ENCODE peak calls at places on chromosome 1, in six cellular contexts. B is psoas muscle, Q is fibroblast of lung, K is astrocyte, S is endothelial cell of umbilical vein, M is kidney. L is an unnamed sample.

GRCh38 chr1:208475951-208476824 is 232.0 kb upstream of the PLXNA2 start:
- DNase-seq in B (no peak), Q (peak), K (no peak), S (peak), M (no peak), L (peak)

GRCh38 chr1:113142791-113143190 is 69.8 kb downstream of the LRIG2 start:
- DNase-seq in B (no peak), Q (peak), K (peak), S (peak), M (no peak), L (peak)

GRCh38 chr1:231743966-231744365 is 117.4 kb downstream of the DISC1 start:
- DNase-seq in B (no peak), Q (no peak), K (no peak), S (no peak), M (no peak), L (no peak)

GRCh38 chr1:91537281-91538069 is 36.8 kb downstream of the CDC7 start:
- DNase-seq in B (no peak), Q (peak), K (peak), S (no peak), M (no peak), L (peak)

GRCh38 chr1:91889717-91890459 is 3.9 kb upstream of the TGFBR3 start:
- DNase-seq in B (no peak), Q (peak), K (peak), S (peak), M (no peak), L (peak)

GRCh38 chr1:36520771-36521420 is 38.2 kb upstream of the CSF3R start:
- DNase-seq in B (no peak), Q (no peak), K (no peak), S (no peak), M (no peak), L (no peak)

GRCh38 chr1:228938248-228938891 is 203.1 kb downstream of the RHOU start:
- DNase-seq in B (no peak), Q (no peak), K (no peak), S (peak), M (no peak), L (no peak)

GRCh38 chr1:181632492-181632891 is 149.2 kb downstream of the CACNA1E start:
- DNase-seq in B (no peak), Q (no peak), K (no peak), S (no peak), M (no peak), L (no peak)

GRCh38 chr1:53557369-53557768 is 98.2 kb downstream of the DMRTB1 start:
- DNase-seq in B (no peak), Q (no peak), K (no peak), S (no peak), M (peak), L (no peak)

GRCh38 chr1:99122039-99122438 is 117.4 kb upstream of the PLPPR5 start:
- DNase-seq in B (no peak), Q (no peak), K (no peak), S (no peak), M (no peak), L (no peak)

GRCh38 chr1:9251501-9251900 is 16.9 kb downstream of the H6PD start:
- DNase-seq in B (peak), Q (no peak), K (no peak), S (no peak), M (no peak), L (no peak)

GRCh38 chr1:75133754-75134655 is at the start of gene LHX8:
- DNase-seq in B (no peak), Q (peak), K (no peak), S (peak), M (no peak), L (peak)

GRCh38 chr1:9018372-9018771 is 7.9 kb downstream of the SLC2A7 start:
- DNase-seq in B (no peak), Q (peak), K (no peak), S (peak), M (no peak), L (peak)

GRCh38 chr1:153651771-153652170 is 6.7 kb upstream of the SNAPIN start:
- DNase-seq in B (no peak), Q (no peak), K (no peak), S (no peak), M (no peak), L (no peak)

GRCh38 chr1:2821970-2822620 is 20.6 kb upstream of the TTC34 start:
- DNase-seq in B (peak), Q (no peak), K (no peak), S (no peak), M (peak), L (peak)

GRCh38 chr1:245906207-245906606 is 600.9 kb downstream of the SMYD3 start:
- DNase-seq in B (no peak), Q (no peak), K (no peak), S (no peak), M (no peak), L (no peak)

GRCh38 chr1:161038523-161039153 is at the start of gene TSTD1:
- DNase-seq in B (peak), Q (no peak), K (no peak), S (no peak), M (peak), L (peak)

GRCh38 chr1:150887018-150887417 is at the start of gene CTXND2:
- DNase-seq in B (no peak), Q (peak), K (peak), S (no peak), M (no peak), L (peak)

GRCh38 chr1:204313675-204314074 is 46.1 kb downstream of the PLEKHA6 start:
- DNase-seq in B (no peak), Q (no peak), K (no peak), S (peak), M (no peak), L (no peak)

GRCh38 chr1:163459539-163459938 is 137.8 kb downstream of the NUF2 start:
- DNase-seq in B (no peak), Q (no peak), K (no peak), S (no peak), M (no peak), L (no peak)

GRCh38 chr1:156281281-156282142 is 1.1 kb downstream of the SMG5 start:
- DNase-seq in B (peak), Q (peak), K (peak), S (no peak), M (no peak), L (peak)

GRCh38 chr1:79859212-79859948 is 852.9 kb upstream of the ADGRL4 start:
- DNase-seq in B (no peak), Q (peak), K (peak), S (peak), M (no peak), L (peak)

GRCh38 chr1:163035791-163036249 is 33.3 kb upstream of the RGS4 start:
- DNase-seq in B (no peak), Q (peak), K (peak), S (peak), M (no peak), L (peak)

GRCh38 chr1:155003766-155004351 is 1.3 kb downstream of the ZBTB7B start:
- DNase-seq in B (peak), Q (peak), K (peak), S (peak), M (peak), L (peak)

GRCh38 chr1:31324992-31325391 is 28.2 kb downstream of the ZCCHC17 start:
- DNase-seq in B (no peak), Q (no peak), K (no peak), S (no peak), M (no peak), L (no peak)

GRCh38 chr1:33182896-33183295 is 1.1 kb upstream of the TRIM62 start:
- DNase-seq in B (no peak), Q (no peak), K (no peak), S (no peak), M (no peak), L (no peak)

GRCh38 chr1:34761776-34762307 is 2.3 kb downstream of the GJB4 start:
- DNase-seq in B (no peak), Q (no peak), K (no peak), S (no peak), M (peak), L (no peak)

GRCh38 chr1:221777434-221778072 is 35.7 kb upstream of the DUSP10 start:
- DNase-seq in B (no peak), Q (no peak), K (no peak), S (no peak), M (no peak), L (no peak)

GRCh38 chr1:206582537-206583460 is 29.5 kb downstream of the EIF2D start:
- DNase-seq in B (no peak), Q (no peak), K (no peak), S (no peak), M (no peak), L (no peak)

GRCh38 chr1:27960762-27961645 is 1.2 kb downstream of the XKR8 start:
- DNase-seq in B (no peak), Q (no peak), K (no peak), S (peak), M (no peak), L (peak)

GRCh38 chr1:10663668-10664035 is 132.8 kb downstream of the CASZ1 start:
- DNase-seq in B (peak), Q (peak), K (no peak), S (no peak), M (no peak), L (peak)

GRCh38 chr1:165253818-165254254 is 102.7 kb downstream of the LMX1A start:
- DNase-seq in B (no peak), Q (no peak), K (no peak), S (no peak), M (no peak), L (no peak)

GRCh38 chr1:156920233-156921052 is at the start of gene LRRC71:
- DNase-seq in B (peak), Q (peak), K (peak), S (peak), M (peak), L (peak)

GRCh38 chr1:195200772-195201171 is 1407.5 kb downstream of the KCNT2 start:
- DNase-seq in B (no peak), Q (no peak), K (no peak), S (no peak), M (no peak), L (no peak)

GRCh38 chr1:195193134-195193533 is 1415.1 kb downstream of the KCNT2 start:
- DNase-seq in B (no peak), Q (no peak), K (no peak), S (no peak), M (no peak), L (no peak)

GRCh38 chr1:195197116-195197515 is 1411.1 kb downstream of the KCNT2 start:
- DNase-seq in B (no peak), Q (no peak), K (no peak), S (no peak), M (no peak), L (no peak)

GRCh38 chr1:195195423-195196057 is 1412.7 kb downstream of the KCNT2 start:
- DNase-seq in B (no peak), Q (no peak), K (no peak), S (no peak), M (no peak), L (no peak)
- H3K4me3 ChIP-seq in B (no peak), Q (no peak), K (no peak), S (no peak), M (no peak), L (no peak)

GRCh38 chr1:22662986-22663408 is 10.0 kb downstream of the C1QB start:
- DNase-seq in B (no peak), Q (no peak), K (no peak), S (no peak), M (peak), L (no peak)

GRCh38 chr1:22662318-22662717 is 9.3 kb downstream of the C1QB start:
- DNase-seq in B (no peak), Q (no peak), K (no peak), S (no peak), M (no peak), L (peak)

GRCh38 chr1:22661880-22662279 is 8.8 kb downstream of the C1QB start:
- DNase-seq in B (no peak), Q (no peak), K (no peak), S (no peak), M (no peak), L (no peak)

GRCh38 chr1:22670352-22670964 is 17.4 kb downstream of the C1QB start:
- DNase-seq in B (no peak), Q (no peak), K (no peak), S (no peak), M (no peak), L (no peak)

DNA sequence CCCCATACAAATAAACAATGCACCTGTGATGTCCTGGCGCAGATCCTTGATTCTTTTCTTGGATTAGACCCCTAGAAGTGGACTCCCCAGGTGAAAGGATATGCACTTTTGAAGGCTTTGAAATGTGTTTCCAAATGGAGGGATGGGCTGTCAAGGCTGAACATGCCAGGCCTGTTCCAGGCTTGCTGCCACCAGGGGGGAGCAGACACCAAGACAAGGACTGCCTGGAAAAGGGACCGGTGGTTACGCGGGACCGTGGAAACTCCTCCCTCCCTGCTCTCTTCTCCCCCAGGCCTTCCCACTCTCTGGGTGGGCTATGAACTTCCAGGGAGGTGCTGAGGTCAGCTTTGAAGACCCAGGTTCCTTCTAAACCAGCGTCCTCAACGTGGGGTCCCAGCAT is 12.7 kb downstream of the C1QB start:
- DNase-seq in B (no peak), Q (peak), K (peak), S (peak), M (no peak), L (peak)
- TF ChIP-seq CTCF in B (peak), Q (no peak), K (peak), S (peak), M (peak), L (peak)

GRCh38 chr1:210248341-210248740 is 15.7 kb downstream of the SERTAD4 start:
- DNase-seq in B (no peak), Q (peak), K (peak), S (no peak), M (no peak), L (no peak)

GRCh38 chr1:210252621-210253041 is 20.0 kb downstream of the SERTAD4 start:
- DNase-seq in B (no peak), Q (no peak), K (no peak), S (no peak), M (peak), L (no peak)

GRCh38 chr1:210250998-210251679 is 18.5 kb downstream of the SERTAD4 start:
- DNase-seq in B (peak), Q (peak), K (peak), S (peak), M (peak), L (no peak)

GRCh38 chr1:210251680-210252490 is 19.3 kb downstream of the SERTAD4 start:
- DNase-seq in B (no peak), Q (no peak), K (no peak), S (no peak), M (peak), L (no peak)

GRCh38 chr1:210250665-210250997 is 18.0 kb downstream of the SERTAD4 start:
- DNase-seq in B (no peak), Q (peak), K (no peak), S (peak), M (no peak), L (no peak)
- H3K4me3 ChIP-seq in B (peak), Q (no peak), K (peak), S (peak), M (peak), L (no peak)

GRCh38 chr1:6489799-6490180 is 1.7 kb downstream of the PLEKHG5 start:
- DNase-seq in B (peak), Q (peak), K (peak), S (peak), M (no peak), L (peak)

GRCh38 chr1:6489383-6489765 is 2.1 kb downstream of the PLEKHG5 start:
- DNase-seq in B (no peak), Q (no peak), K (no peak), S (no peak), M (no peak), L (no peak)

GRCh38 chr1:6491076-6491449 is 404 bp downstream of the PLEKHG5 start:
- DNase-seq in B (no peak), Q (no peak), K (no peak), S (no peak), M (no peak), L (no peak)

GRCh38 chr1:6491480-6491962 is at the start of gene PLEKHG5:
- DNase-seq in B (no peak), Q (peak), K (peak), S (peak), M (no peak), L (peak)

GRCh38 chr1:6490181-6491075 is 1.0 kb downstream of the PLEKHG5 start:
- DNase-seq in B (peak), Q (peak), K (peak), S (peak), M (peak), L (peak)
- TF ChIP-seq CTCF in B (no peak), Q (no peak), K (no peak), S (no peak), M (no peak), L (no peak)

GRCh38 chr1:11906870-11907269 is 19.4 kb downstream of the KIAA2013 start:
- DNase-seq in B (no peak), Q (no peak), K (no peak), S (no peak), M (no peak), L (no peak)

GRCh38 chr1:11904978-11905377 is 21.2 kb downstream of the KIAA2013 start:
- DNase-seq in B (no peak), Q (no peak), K (no peak), S (no peak), M (no peak), L (no peak)

GRCh38 chr1:11908139-11909021 is 17.8 kb downstream of the KIAA2013 start:
- DNase-seq in B (peak), Q (peak), K (peak), S (peak), M (peak), L (peak)

GRCh38 chr1:11903210-11903609 is 23.0 kb downstream of the KIAA2013 start:
- DNase-seq in B (no peak), Q (no peak), K (no peak), S (no peak), M (no peak), L (no peak)

DNA sequence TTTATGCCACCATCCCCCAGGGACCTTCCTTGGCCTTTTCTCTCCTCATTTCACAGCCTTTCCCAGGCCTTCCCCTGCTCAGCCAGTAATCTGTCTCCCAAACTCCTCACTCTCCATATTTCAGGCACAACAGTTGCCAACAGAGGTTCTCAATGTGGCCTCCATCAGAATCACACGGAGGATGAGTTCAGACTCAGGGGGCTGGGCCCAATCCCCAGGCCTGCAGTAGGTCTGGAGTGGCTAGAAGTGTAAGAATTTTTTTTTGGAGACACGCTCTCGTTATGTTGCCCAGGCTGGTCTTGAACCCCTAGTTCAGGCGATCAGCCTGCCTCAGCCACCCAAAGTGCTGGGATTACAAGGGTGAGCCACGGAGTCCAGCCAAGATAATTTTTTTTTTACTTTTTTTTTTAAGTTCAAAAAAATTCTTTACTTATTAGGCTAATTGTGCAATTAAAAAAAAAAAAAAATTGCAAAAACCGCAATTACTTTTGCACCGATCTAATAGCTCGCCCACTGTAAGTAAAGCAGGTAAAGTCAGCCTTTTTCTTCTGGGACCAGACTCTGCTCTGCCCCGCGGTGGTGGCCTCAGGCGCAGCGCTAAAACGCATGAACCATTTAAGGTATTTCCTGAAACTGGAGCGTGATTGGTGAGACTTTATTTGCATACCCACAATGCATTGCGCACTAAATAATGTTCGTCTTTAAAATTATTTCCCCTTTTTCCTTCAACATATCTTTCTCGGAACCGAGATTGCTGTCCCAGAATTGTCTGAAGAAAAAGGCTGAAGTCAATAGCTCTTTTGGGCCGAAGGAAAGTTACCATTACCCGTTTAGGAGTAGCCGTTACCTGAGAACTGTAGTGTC is 18.7 kb downstream of the KIAA2013 start:
- DNase-seq in B (peak), Q (peak), K (peak), S (peak), M (peak), L (peak)
- H3K4me3 ChIP-seq in B (peak), Q (peak), K (no peak), S (no peak), M (peak), L (no peak)

GRCh38 chr1:117709398-117709797 is 103.5 kb downstream of the TENT5C start:
- DNase-seq in B (no peak), Q (peak), K (no peak), S (no peak), M (no peak), L (no peak)

GRCh38 chr1:117707371-117707770 is 101.5 kb downstream of the TENT5C start:
- DNase-seq in B (no peak), Q (no peak), K (no peak), S (no peak), M (no peak), L (no peak)

GRCh38 chr1:117712598-117712997 is 106.8 kb downstream of the TENT5C start:
- DNase-seq in B (no peak), Q (no peak), K (no peak), S (no peak), M (no peak), L (no peak)

GRCh38 chr1:117708323-117709288 is 102.8 kb downstream of the TENT5C start:
- DNase-seq in B (no peak), Q (no peak), K (no peak), S (no peak), M (no peak), L (no peak)

GRCh38 chr1:117710710-117711109 is 104.9 kb downstream of the TENT5C start:
- DNase-seq in B (no peak), Q (no peak), K (no peak), S (no peak), M (no peak), L (no peak)
- TF ChIP-seq CTCF in B (no peak), Q (peak), K (peak), S (peak), M (peak), L (peak)